ENCODE peak calls at places on chromosomes 5 and 9, in ten cellular contexts. One of them, this sample, is unnamed.

GRCh38 chr5:96017951-96018350 is 56.3 kb upstream of the ELL2 start:
- DNase-seq in endothelial cell: no peak
- DNase-seq in sigmoid colon: no peak
- DNase-seq in HCT116: no peak
- DNase-seq in fibroblast of pulmonary artery: peak
- DNase-seq in neural progenitor cell: peak
- DNase-seq in esophagus squamous epithelium: no peak
- DNase-seq in lower lobe of right lung: no peak
- DNase-seq in transverse colon: no peak
- DNase-seq in HFF-Myc: peak
- DNase-seq in this sample: peak

GRCh38 chr9:2727966-2728613 is 10.8 kb downstream of the KCNV2 start:
- DNase-seq in sigmoid colon: no peak
- DNase-seq in transverse colon: no peak
- DNase-seq in endothelial cell: peak
- DNase-seq in HFF-Myc: peak
- DNase-seq in neural progenitor cell: peak
- DNase-seq in esophagus squamous epithelium: no peak
- DNase-seq in fibroblast of pulmonary artery: peak
- DNase-seq in HCT116: peak
- DNase-seq in lower lobe of right lung: no peak
- DNase-seq in this sample: peak

GRCh38 chr5:38755171-38755570 is 90.6 kb upstream of the OSMR start:
- DNase-seq in endothelial cell: no peak
- DNase-seq in HFF-Myc: no peak
- DNase-seq in neural progenitor cell: no peak
- DNase-seq in transverse colon: no peak
- DNase-seq in lower lobe of right lung: no peak
- DNase-seq in fibroblast of pulmonary artery: peak
- DNase-seq in sigmoid colon: no peak
- DNase-seq in esophagus squamous epithelium: no peak
- DNase-seq in HCT116: no peak
- DNase-seq in this sample: peak

GRCh38 chr9:91428431-91428830 is 4.8 kb upstream of the NFIL3 start:
- DNase-seq in neural progenitor cell: no peak
- DNase-seq in HFF-Myc: no peak
- DNase-seq in esophagus squamous epithelium: no peak
- DNase-seq in transverse colon: no peak
- DNase-seq in HCT116: no peak
- DNase-seq in sigmoid colon: no peak
- DNase-seq in lower lobe of right lung: no peak
- DNase-seq in endothelial cell: no peak
- DNase-seq in fibroblast of pulmonary artery: peak
- DNase-seq in this sample: peak

GRCh38 chr5:74186351-74187315 is 453.9 kb downstream of the ENC1 start:
- DNase-seq in HCT116: no peak
- DNase-seq in esophagus squamous epithelium: no peak
- DNase-seq in neural progenitor cell: peak
- DNase-seq in lower lobe of right lung: no peak
- DNase-seq in HFF-Myc: no peak
- DNase-seq in sigmoid colon: no peak
- DNase-seq in fibroblast of pulmonary artery: no peak
- DNase-seq in endothelial cell: no peak
- DNase-seq in transverse colon: no peak
- DNase-seq in this sample: no peak

GRCh38 chr9:92722386-92723298 is 42.0 kb downstream of the BICD2 start:
- DNase-seq in HFF-Myc: no peak
- DNase-seq in lower lobe of right lung: peak
- DNase-seq in esophagus squamous epithelium: no peak
- DNase-seq in transverse colon: no peak
- DNase-seq in fibroblast of pulmonary artery: no peak
- DNase-seq in HCT116: no peak
- DNase-seq in endothelial cell: no peak
- DNase-seq in neural progenitor cell: no peak
- DNase-seq in sigmoid colon: no peak
- DNase-seq in this sample: no peak

GRCh38 chr5:31623249-31623648 is 15.7 kb upstream of the PDZD2 start:
- DNase-seq in fibroblast of pulmonary artery: no peak
- DNase-seq in lower lobe of right lung: no peak
- DNase-seq in esophagus squamous epithelium: no peak
- DNase-seq in transverse colon: no peak
- DNase-seq in HCT116: no peak
- DNase-seq in sigmoid colon: no peak
- DNase-seq in endothelial cell: no peak
- DNase-seq in HFF-Myc: no peak
- DNase-seq in neural progenitor cell: no peak
- DNase-seq in this sample: no peak

GRCh38 chr5:139635606-139636206 is 12.4 kb upstream of the CXXC5 start:
- DNase-seq in HFF-Myc: peak
- DNase-seq in esophagus squamous epithelium: no peak
- DNase-seq in lower lobe of right lung: peak
- DNase-seq in HCT116: no peak
- DNase-seq in sigmoid colon: peak
- DNase-seq in neural progenitor cell: peak
- DNase-seq in transverse colon: peak
- DNase-seq in endothelial cell: peak
- DNase-seq in fibroblast of pulmonary artery: peak
- DNase-seq in this sample: peak

GRCh38 chr5:142097681-142098080 is 10.9 kb upstream of the NDFIP1 start:
- DNase-seq in HFF-Myc: no peak
- DNase-seq in esophagus squamous epithelium: no peak
- DNase-seq in fibroblast of pulmonary artery: no peak
- DNase-seq in endothelial cell: no peak
- DNase-seq in HCT116: no peak
- DNase-seq in sigmoid colon: no peak
- DNase-seq in neural progenitor cell: no peak
- DNase-seq in transverse colon: no peak
- DNase-seq in lower lobe of right lung: no peak
- DNase-seq in this sample: no peak

GRCh38 chr9:127305450-127306226 is 41.1 kb downstream of the GARNL3 start:
- DNase-seq in sigmoid colon: no peak
- DNase-seq in neural progenitor cell: no peak
- DNase-seq in esophagus squamous epithelium: no peak
- DNase-seq in fibroblast of pulmonary artery: no peak
- DNase-seq in transverse colon: no peak
- DNase-seq in endothelial cell: no peak
- DNase-seq in HCT116: peak
- DNase-seq in lower lobe of right lung: no peak
- DNase-seq in HFF-Myc: no peak
- DNase-seq in this sample: no peak

GRCh38 chr9:34647084-34647403 is 569 bp downstream of the GALT start:
- DNase-seq in transverse colon: no peak
- DNase-seq in sigmoid colon: no peak
- DNase-seq in HFF-Myc: no peak
- DNase-seq in lower lobe of right lung: no peak
- DNase-seq in HCT116: no peak
- DNase-seq in neural progenitor cell: no peak
- DNase-seq in fibroblast of pulmonary artery: no peak
- DNase-seq in endothelial cell: no peak
- DNase-seq in esophagus squamous epithelium: no peak
- DNase-seq in this sample: no peak

GRCh38 chr5:147893820-147894219 is 12.5 kb downstream of the C5orf46 start:
- DNase-seq in esophagus squamous epithelium: no peak
- DNase-seq in sigmoid colon: no peak
- DNase-seq in fibroblast of pulmonary artery: peak
- DNase-seq in endothelial cell: no peak
- DNase-seq in transverse colon: no peak
- DNase-seq in HFF-Myc: no peak
- DNase-seq in lower lobe of right lung: no peak
- DNase-seq in neural progenitor cell: no peak
- DNase-seq in HCT116: no peak
- DNase-seq in this sample: no peak

GRCh38 chr9:5140151-5140550 is 45.3 kb downstream of the INSL6 start:
- DNase-seq in fibroblast of pulmonary artery: no peak
- DNase-seq in esophagus squamous epithelium: no peak
- DNase-seq in lower lobe of right lung: no peak
- DNase-seq in endothelial cell: no peak
- DNase-seq in sigmoid colon: no peak
- DNase-seq in HCT116: no peak
- DNase-seq in HFF-Myc: no peak
- DNase-seq in neural progenitor cell: no peak
- DNase-seq in transverse colon: no peak
- DNase-seq in this sample: peak

GRCh38 chr5:155726267-155726666 is 600.7 kb upstream of the SGCD start:
- DNase-seq in neural progenitor cell: peak
- DNase-seq in fibroblast of pulmonary artery: peak
- DNase-seq in endothelial cell: peak
- DNase-seq in transverse colon: no peak
- DNase-seq in lower lobe of right lung: no peak
- DNase-seq in HFF-Myc: peak
- DNase-seq in esophagus squamous epithelium: no peak
- DNase-seq in HCT116: no peak
- DNase-seq in sigmoid colon: no peak
- DNase-seq in this sample: peak

DNA sequence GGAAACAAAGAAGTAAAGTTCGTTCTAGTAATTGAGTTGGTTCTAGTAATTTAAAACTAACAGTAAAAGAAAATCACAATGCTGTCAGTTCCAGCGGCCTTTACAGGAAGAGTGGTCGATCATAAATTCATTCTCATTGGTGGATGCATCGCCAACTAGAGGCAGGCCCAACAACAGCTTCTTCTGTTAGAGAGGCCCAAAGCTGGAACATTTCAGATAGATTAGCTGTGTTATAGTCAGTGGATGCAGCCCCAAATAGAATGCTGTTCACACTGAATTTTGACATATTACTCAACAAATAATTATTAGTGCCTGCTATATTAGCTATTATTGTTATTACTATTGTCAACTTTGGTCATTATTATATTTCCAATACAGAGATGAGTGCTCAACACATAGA is 80.8 kb downstream of the ARRDC3 start:
- DNase-seq in lower lobe of right lung: no peak
- DNase-seq in sigmoid colon: no peak
- DNase-seq in fibroblast of pulmonary artery: no peak
- DNase-seq in esophagus squamous epithelium: no peak
- DNase-seq in endothelial cell: no peak
- DNase-seq in neural progenitor cell: peak
- DNase-seq in transverse colon: no peak
- DNase-seq in HCT116: no peak
- DNase-seq in HFF-Myc: no peak
- DNase-seq in this sample: no peak
- TF ChIP-seq CTCF in lower lobe of right lung: no peak
- TF ChIP-seq CTCF in sigmoid colon: no peak
- TF ChIP-seq CTCF in fibroblast of pulmonary artery: no peak
- TF ChIP-seq CTCF in esophagus squamous epithelium: no peak
- TF ChIP-seq CTCF in endothelial cell: no peak
- TF ChIP-seq CTCF in neural progenitor cell: peak
- TF ChIP-seq CTCF in transverse colon: no peak
- TF ChIP-seq CTCF in HCT116: peak
- TF ChIP-seq CTCF in HFF-Myc: no peak
- TF ChIP-seq CTCF in this sample: peak

GRCh38 chr9:77417570-77417969 is 230.6 kb downstream of the GNA14 start:
- DNase-seq in fibroblast of pulmonary artery: peak
- DNase-seq in neural progenitor cell: no peak
- DNase-seq in endothelial cell: no peak
- DNase-seq in sigmoid colon: no peak
- DNase-seq in lower lobe of right lung: no peak
- DNase-seq in HCT116: no peak
- DNase-seq in esophagus squamous epithelium: no peak
- DNase-seq in transverse colon: no peak
- DNase-seq in HFF-Myc: no peak
- DNase-seq in this sample: peak
- TF ChIP-seq CTCF in fibroblast of pulmonary artery: no peak
- TF ChIP-seq CTCF in neural progenitor cell: no peak
- TF ChIP-seq CTCF in endothelial cell: no peak
- TF ChIP-seq CTCF in sigmoid colon: no peak
- TF ChIP-seq CTCF in lower lobe of right lung: no peak
- TF ChIP-seq CTCF in HCT116: no peak
- TF ChIP-seq CTCF in esophagus squamous epithelium: no peak
- TF ChIP-seq CTCF in transverse colon: no peak
- TF ChIP-seq CTCF in HFF-Myc: no peak
- TF ChIP-seq CTCF in this sample: no peak

GRCh38 chr9:76336027-76336426 is 58.2 kb downstream of the RFK start:
- DNase-seq in HFF-Myc: no peak
- DNase-seq in endothelial cell: no peak
- DNase-seq in esophagus squamous epithelium: no peak
- DNase-seq in lower lobe of right lung: no peak
- DNase-seq in neural progenitor cell: no peak
- DNase-seq in transverse colon: no peak
- DNase-seq in HCT116: no peak
- DNase-seq in sigmoid colon: no peak
- DNase-seq in fibroblast of pulmonary artery: no peak
- DNase-seq in this sample: no peak

GRCh38 chr9:76333319-76333880 is 60.8 kb downstream of the RFK start:
- DNase-seq in esophagus squamous epithelium: no peak
- DNase-seq in sigmoid colon: no peak
- DNase-seq in transverse colon: no peak
- DNase-seq in fibroblast of pulmonary artery: no peak
- DNase-seq in lower lobe of right lung: no peak
- DNase-seq in neural progenitor cell: no peak
- DNase-seq in endothelial cell: no peak
- DNase-seq in HFF-Myc: no peak
- DNase-seq in HCT116: no peak
- DNase-seq in this sample: no peak

GRCh38 chr9:76333964-76334363 is 60.3 kb downstream of the RFK start:
- DNase-seq in endothelial cell: no peak
- DNase-seq in esophagus squamous epithelium: no peak
- DNase-seq in HCT116: no peak
- DNase-seq in sigmoid colon: no peak
- DNase-seq in HFF-Myc: no peak
- DNase-seq in fibroblast of pulmonary artery: no peak
- DNase-seq in lower lobe of right lung: no peak
- DNase-seq in transverse colon: no peak
- DNase-seq in neural progenitor cell: no peak
- DNase-seq in this sample: no peak

GRCh38 chr9:76330034-76330433 is 64.2 kb downstream of the RFK start:
- DNase-seq in fibroblast of pulmonary artery: no peak
- DNase-seq in neural progenitor cell: no peak
- DNase-seq in endothelial cell: no peak
- DNase-seq in HFF-Myc: no peak
- DNase-seq in HCT116: no peak
- DNase-seq in lower lobe of right lung: no peak
- DNase-seq in sigmoid colon: no peak
- DNase-seq in transverse colon: no peak
- DNase-seq in esophagus squamous epithelium: no peak
- DNase-seq in this sample: no peak
- TF ChIP-seq CTCF in fibroblast of pulmonary artery: no peak
- TF ChIP-seq CTCF in neural progenitor cell: no peak
- TF ChIP-seq CTCF in endothelial cell: no peak
- TF ChIP-seq CTCF in HFF-Myc: no peak
- TF ChIP-seq CTCF in HCT116: no peak
- TF ChIP-seq CTCF in lower lobe of right lung: no peak
- TF ChIP-seq CTCF in sigmoid colon: no peak
- TF ChIP-seq CTCF in transverse colon: no peak
- TF ChIP-seq CTCF in esophagus squamous epithelium: no peak
- TF ChIP-seq CTCF in this sample: no peak

DNA sequence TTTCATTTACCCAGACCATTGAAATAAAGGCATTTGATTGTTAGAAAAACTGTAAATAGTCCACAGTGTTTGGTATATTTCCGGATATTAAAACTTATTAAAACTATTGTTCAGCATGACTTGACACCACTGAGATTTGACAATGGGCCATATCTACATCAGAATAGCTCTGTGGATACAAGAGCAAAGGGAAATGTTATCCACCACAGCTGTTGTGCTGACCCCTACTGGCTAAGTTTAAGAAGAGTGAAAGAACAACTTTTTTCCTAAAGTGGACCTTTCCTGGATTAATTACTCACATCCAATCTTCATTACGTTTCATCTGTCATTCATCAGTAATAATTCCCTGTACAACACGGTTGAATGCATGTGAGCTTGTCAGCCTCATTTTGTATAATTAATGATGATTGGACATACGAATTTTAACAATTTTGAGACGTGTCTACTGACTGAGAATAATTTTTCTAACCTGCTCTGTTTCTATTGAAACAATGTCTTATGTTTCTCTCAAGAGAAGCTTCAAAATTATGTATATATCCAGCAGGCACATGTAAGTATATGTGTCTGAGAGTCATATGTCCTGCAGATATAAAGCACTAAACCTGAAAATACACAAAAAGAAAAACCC is 1952.5 kb downstream of the MAT2B start:
- DNase-seq in HFF-Myc: no peak
- DNase-seq in neural progenitor cell: peak
- DNase-seq in esophagus squamous epithelium: no peak
- DNase-seq in transverse colon: no peak
- DNase-seq in fibroblast of pulmonary artery: peak
- DNase-seq in sigmoid colon: no peak
- DNase-seq in endothelial cell: peak
- DNase-seq in lower lobe of right lung: no peak
- DNase-seq in HCT116: no peak
- DNase-seq in this sample: peak
- TF ChIP-seq CTCF in HFF-Myc: no peak
- TF ChIP-seq CTCF in neural progenitor cell: peak
- TF ChIP-seq CTCF in esophagus squamous epithelium: no peak
- TF ChIP-seq CTCF in transverse colon: peak
- TF ChIP-seq CTCF in fibroblast of pulmonary artery: peak
- TF ChIP-seq CTCF in sigmoid colon: peak
- TF ChIP-seq CTCF in endothelial cell: peak
- TF ChIP-seq CTCF in lower lobe of right lung: peak
- TF ChIP-seq CTCF in HCT116: peak
- TF ChIP-seq CTCF in this sample: peak

This sample was measured in fibroblast of mammary gland.